ENCODE peak calls at places on chromosome 20, in six cellular contexts. U, N, R, C, P and G are unnamed samples.

GRCh38 chr20:58309607-58310290 is at the start of gene RAB22A:
- DNase-seq in R (peak; percentile 79), U (peak; percentile 85), N (peak; percentile 77), P (no peak), C (peak; percentile 73), G (peak; percentile 82)

GRCh38 chr20:59253325-59253724 is 47.1 kb upstream of the EDN3 start:
- DNase-seq in U (no peak), N (no peak), R (no peak), P (no peak), C (no peak), G (no peak)

GRCh38 chr20:53074811-53075314 is 102.7 kb downstream of the TSHZ2 start:
- DNase-seq in R (no peak), P (no peak), N (no peak), C (peak; percentile 17), U (no peak), G (no peak)

GRCh38 chr20:6700563-6701328 is 66.7 kb upstream of the BMP2 start:
- DNase-seq in N (no peak), C (no peak), R (no peak), P (no peak), U (peak; percentile 28), G (no peak)

GRCh38 chr20:341682-342081 is 5.2 kb upstream of the NRSN2 start:
- DNase-seq in P (no peak), U (peak; percentile 26), R (peak; percentile 49), N (peak; percentile 89), C (peak; percentile 92), G (no peak)

GRCh38 chr20:25233016-25233772 is 14.7 kb upstream of the PYGB start:
- DNase-seq in R (peak; percentile 27), C (no peak), U (no peak), N (peak; percentile 65), P (no peak), G (no peak)

GRCh38 chr20:43726333-43726732 is 469 bp downstream of the GTSF1L start:
- DNase-seq in R (no peak), C (no peak), N (no peak), P (no peak), U (no peak), G (no peak)

GRCh38 chr20:49762940-49763766 is 49.5 kb upstream of the B4GALT5 start:
- DNase-seq in P (no peak), C (peak; percentile 22), N (no peak), U (peak; percentile 93), R (peak; percentile 97), G (no peak)

GRCh38 chr20:58553841-58554240 is 38.6 kb upstream of the APCDD1L start:
- DNase-seq in C (no peak), N (peak; percentile 70), U (no peak), R (no peak), P (no peak), G (no peak)

GRCh38 chr20:4053516-4053919 is 38.2 kb upstream of the RNF24 start:
- DNase-seq in R (no peak), C (peak; percentile 59), U (peak; percentile 87), N (no peak), P (no peak), G (no peak)

GRCh38 chr20:23754731-23755130 is 4.0 kb upstream of the CST1 start:
- DNase-seq in C (no peak), R (no peak), U (no peak), N (no peak), P (no peak), G (no peak)

GRCh38 chr20:59068534-59068933 is 25.9 kb upstream of the PRELID3B start:
- DNase-seq in P (no peak), N (no peak), R (no peak), U (no peak), C (no peak), G (no peak)

GRCh38 chr20:50320910-50321796 is 130.5 kb downstream of the CEBPB start:
- DNase-seq in U (peak; percentile 94), P (peak; percentile 59), C (peak; percentile 98), R (peak; percentile 94), N (peak; percentile 97), G (peak; percentile 56)

GRCh38 chr20:9024596-9024995 is 44.3 kb upstream of the PLCB4 start:
- DNase-seq in P (no peak), U (no peak), N (no peak), C (no peak), R (no peak), G (no peak)

GRCh38 chr20:9019833-9020232 is 49.1 kb upstream of the PLCB4 start:
- DNase-seq in C (no peak), U (no peak), P (no peak), R (no peak), N (no peak), G (no peak)

GRCh38 chr20:9021216-9021615 is 47.7 kb upstream of the PLCB4 start:
- DNase-seq in R (no peak), C (no peak), U (no peak), N (no peak), P (no peak), G (no peak)

GRCh38 chr20:9021699-9022098 is 47.2 kb upstream of the PLCB4 start:
- DNase-seq in R (peak; percentile 70), N (peak; percentile 16), C (no peak), U (no peak), P (peak; percentile 43), G (no peak)

DNA sequence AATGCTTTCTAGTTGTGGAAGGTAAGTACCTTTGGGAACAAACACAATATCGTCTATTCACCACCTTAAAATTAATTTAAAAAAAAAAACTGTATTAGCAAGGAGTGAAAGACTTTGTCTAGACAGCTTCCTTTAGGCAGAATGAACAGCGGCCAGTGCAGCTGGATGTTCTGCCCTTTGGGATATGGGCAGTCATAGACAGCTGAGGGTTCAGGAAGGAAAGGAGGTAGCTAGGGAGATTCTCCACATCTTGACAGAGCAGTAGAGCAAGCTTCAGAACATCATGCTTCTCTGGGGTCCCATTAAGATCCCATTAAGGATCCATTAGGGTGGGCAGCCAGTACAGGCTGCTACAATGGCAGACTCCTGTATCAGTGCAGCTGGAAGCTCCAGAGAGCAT is 46.5 kb upstream of the PLCB4 start:
- DNase-seq in C (no peak), N (no peak), R (no peak), P (no peak), U (no peak), G (no peak)
- H2AK5ac ChIP-seq in C (no peak overlapping the region), N (peak overlapping the region; percentile 70), R (no peak overlapping the region), P (no peak overlapping the region), U (no peak overlapping the region), G (no peak overlapping the region)

DNA sequence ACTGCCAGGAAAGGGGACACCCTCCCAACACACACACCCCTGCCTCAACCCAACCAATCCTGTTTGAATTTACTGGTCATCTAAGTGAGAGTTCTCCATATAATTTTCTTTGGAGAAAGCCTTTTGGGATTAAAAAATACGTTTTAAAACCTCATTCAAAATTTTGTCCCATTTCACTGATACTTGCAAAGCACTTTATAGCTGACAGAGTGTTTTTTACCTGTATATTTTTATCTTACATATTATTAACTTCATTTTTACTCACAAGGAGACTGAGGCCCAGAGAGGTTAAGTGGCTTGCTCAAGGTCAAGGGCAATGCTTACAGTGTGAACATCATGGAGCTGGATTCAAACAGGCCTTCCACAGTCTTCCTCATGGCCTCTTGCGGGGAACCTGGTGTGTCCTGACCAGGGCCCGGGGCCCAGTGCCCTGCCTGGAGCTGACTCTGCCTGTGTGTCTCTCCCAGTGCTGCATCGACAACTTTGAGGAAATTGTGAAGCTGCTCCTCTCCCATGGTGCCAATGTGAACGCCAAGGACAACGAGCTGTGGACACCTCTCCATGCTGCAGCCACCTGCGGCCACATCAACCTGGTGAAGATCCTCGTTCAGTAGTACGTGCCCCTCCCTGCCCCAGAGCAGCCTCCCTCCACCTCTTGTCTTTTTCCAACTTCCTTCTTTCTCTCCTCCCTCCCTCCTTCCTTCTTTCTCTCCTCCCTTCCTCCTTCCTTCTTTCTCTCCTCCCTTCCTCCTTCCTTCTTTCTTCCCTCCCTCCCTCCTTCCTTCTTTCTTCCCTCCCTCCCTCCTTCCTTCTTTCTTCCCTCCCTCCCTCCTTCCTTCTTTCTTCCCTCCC is 30.9 kb upstream of the FAM83D start:
- DNase-seq in P (no peak), C (no peak), R (no peak), U (no peak), N (no peak), G (no peak)
- H3K36me3 ChIP-seq in P (no peaks in the 10 kb centered on the region), C (no peaks in the 10 kb centered on the region), R (no peaks in the 10 kb centered on the region), U (no peaks in the 10 kb centered on the region), N (no peaks in the 10 kb centered on the region), G (peaks cover 11% of the 10 kb centered on the region)

DNA sequence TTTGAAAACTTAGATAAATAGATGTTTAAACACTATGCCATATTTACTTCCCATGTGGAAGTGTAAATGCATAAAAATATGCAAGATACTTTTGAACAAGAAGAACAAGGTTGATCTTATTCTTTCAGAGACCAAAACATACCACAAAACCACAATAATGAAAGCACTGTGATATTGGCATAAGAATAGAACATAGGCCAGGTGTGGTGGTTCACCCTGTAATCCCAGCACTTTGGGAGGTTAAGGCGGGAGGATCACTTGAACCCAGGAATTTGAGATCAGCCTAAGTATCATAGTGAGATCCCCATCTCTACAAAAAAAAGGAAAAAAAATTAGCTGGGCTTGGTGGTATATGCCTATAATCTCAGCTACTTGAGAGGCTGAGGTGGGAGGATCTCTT is 66.5 kb downstream of the KCNS1 start:
- DNase-seq in R (no peak), P (no peak), N (no peak), U (no peak), C (no peak), G (no peak)
- H2AK5ac ChIP-seq in R (no peak overlapping the region), P (no peak overlapping the region), N (no peak overlapping the region), U (no peak overlapping the region), C (no peak overlapping the region), G (no peak overlapping the region)

GRCh38 chr20:32436968-32437367 is 78.8 kb downstream of the ASXL1 start:
- DNase-seq in C (no peak), N (no peak), P (no peak), U (no peak), R (no peak), G (no peak)

GRCh38 chr20:32437391-32438074 is 79.4 kb downstream of the ASXL1 start:
- DNase-seq in P (no peak), U (peak; percentile 19), N (no peak), C (no peak), R (peak; percentile 40), G (no peak)

GRCh38 chr20:32434434-32434833 is 76.3 kb downstream of the ASXL1 start:
- DNase-seq in P (no peak), C (no peak), U (no peak), R (no peak), N (no peak), G (no peak)

GRCh38 chr20:32436142-32436861 is 78.2 kb downstream of the ASXL1 start:
- DNase-seq in C (no peak), R (no peak), U (no peak), P (no peak), N (no peak), G (no peak)

GRCh38 chr20:32435449-32436107 is 77.4 kb downstream of the ASXL1 start:
- DNase-seq in P (no peak), C (no peak), U (no peak), N (no peak), R (no peak), G (no peak)
- H3K36me3 ChIP-seq in P (peaks cover 37% of the 10 kb centered on the region), C (peaks cover 89% of the 10 kb centered on the region), U (peaks cover 81% of the 10 kb centered on the region), N (peaks cover 71% of the 10 kb centered on the region), R (peaks cover 14% of the 10 kb centered on the region), G (peaks cover 100% of the 10 kb centered on the region)